ENCODE peak calls at places on chromosomes 5 and 9, in eight cellular contexts. S, C, V, L, Q, E, F and H are unnamed samples.

GRCh38 chr5:94442971-94443370 is 175.4 kb downstream of the KIAA0825 start:
- DNase-seq in Q (no peak), E (no peak), S (no peak), L (no peak), V (no peak), F (no peak), C (no peak), H (no peak)

GRCh38 chr9:24045150-24045549 is 219.1 kb upstream of the ELAVL2 start:
- DNase-seq in S (no peak), L (no peak), F (no peak), E (no peak), Q (no peak), V (no peak), C (no peak), H (no peak)

GRCh38 chr5:52657231-52657645 is 130.5 kb upstream of the ITGA1 start:
- DNase-seq in E (no peak), Q (peak), S (peak), L (no peak), V (no peak), C (peak), F (no peak), H (peak)

GRCh38 chr5:170755679-170756456 is 27.7 kb upstream of the GABRP start:
- DNase-seq in E (no peak), F (no peak), S (no peak), Q (no peak), C (no peak), V (no peak), L (no peak), H (peak)

GRCh38 chr9:120890415-120891254 is 13.6 kb upstream of the PHF19 start:
- DNase-seq in S (peak), C (no peak), E (no peak), V (no peak), Q (no peak), F (no peak), L (no peak), H (peak)

GRCh38 chr9:33858346-33858869 is 41.4 kb downstream of the UBE2R2 start:
- DNase-seq in S (no peak), F (no peak), L (no peak), E (no peak), V (no peak), C (no peak), Q (no peak), H (no peak)

GRCh38 chr5:17277907-17278306 is 60.5 kb downstream of the BASP1 start:
- DNase-seq in E (no peak), C (no peak), L (no peak), V (no peak), Q (no peak), S (no peak), F (no peak), H (no peak)

GRCh38 chr9:93666279-93666784 is 89.9 kb downstream of the PHF2 start:
- DNase-seq in C (no peak), Q (no peak), V (no peak), L (no peak), S (no peak), E (peak), F (no peak), H (no peak)